ENCODE peak calls at places on chromosome X, in seven cellular contexts. Q is breast epithelium; B is foreskin fibroblast; K is GM03348; H is left colon; C is activated CD8-positive, alpha-beta T cell treated with anti-CD3 and anti-CD28 coated beads for 36 hours; I is NCI-H2029 treated with DMSO at 0.1 percent for 48 hours. O is an unnamed sample.

GRCh38 chrX:33194876-33195433 is 16.4 kb downstream of the DMD start:
- DNase-seq in Q (no peak), B (no peak), I (no peak), C (no peak), H (no peak), K (no peak), O (no peak)

GRCh38 chrX:57286507-57287251 is at the start of gene FAAH2:
- DNase-seq in H (peak; percentile 81), C (peak; percentile 56), K (no peak), Q (peak; percentile 57), B (no peak), I (peak; percentile 68), O (peak; percentile 80)

GRCh38 chrX:154661200-154661599 is 7.8 kb upstream of the CTAG2 start:
- DNase-seq in H (no peak), Q (no peak), C (no peak), B (no peak), I (no peak), K (no peak), O (no peak)

GRCh38 chrX:1531106-1531890 is 5.7 kb downstream of the P2RY8 start:
- DNase-seq in H (no peak), B (no peak), I (no peak), K (no peak), C (peak; percentile 69), Q (no peak), O (peak; percentile 80)

GRCh38 chrX:153443476-153444332 is 2.2 kb downstream of the TREX2 start:
- DNase-seq in C (no peak), K (peak; percentile 15), B (no peak), H (no peak), Q (no peak), I (no peak), O (no peak)

GRCh38 chrX:12210921-12211320 is 72.6 kb downstream of the FRMPD4 start:
- DNase-seq in B (peak; percentile 21), Q (no peak), I (no peak), C (no peak), K (peak; percentile 6), H (no peak), O (no peak)

GRCh38 chrX:107454302-107454701 is 4.8 kb downstream of the FRMPD3 start:
- DNase-seq in H (no peak), I (no peak), B (no peak), K (no peak), Q (no peak), C (peak; percentile 58), O (peak; percentile 58)

GRCh38 chrX:54808109-54808604 is 612 bp downstream of the MAGED2 start:
- DNase-seq in H (peak; percentile 71), I (no peak), Q (no peak), B (no peak), C (peak; percentile 55), K (peak; percentile 75), O (no peak)

GRCh38 chrX:24148535-24149345 is 789 bp upstream of the ZFX start:
- DNase-seq in C (peak; percentile 33), H (no peak), Q (no peak), I (no peak), B (no peak), K (peak; percentile 39), O (peak; percentile 28)

GRCh38 chrX:39253551-39253950 is 452.3 kb downstream of the MID1IP1 start:
- DNase-seq in I (no peak), B (no peak), C (no peak), Q (no peak), H (no peak), K (no peak), O (peak; percentile 16)

GRCh38 chrX:3598696-3599095 is 114.8 kb downstream of the PRKX start:
- DNase-seq in I (no peak), B (no peak), C (no peak), Q (no peak), K (no peak), H (no peak), O (no peak)

GRCh38 chrX:118536687-118537461 is 41.3 kb downstream of the DOCK11 start:
- DNase-seq in I (no peak), K (no peak), Q (no peak), B (no peak), C (peak; percentile 64), H (no peak), O (peak; percentile 64)

GRCh38 chrX:7552758-7553157 is 290.2 kb upstream of the VCX start:
- DNase-seq in H (no peak), B (no peak), I (no peak), Q (no peak), C (no peak), K (peak; percentile 3), O (no peak)

GRCh38 chrX:46260502-46260901 is 284.7 kb downstream of the ZNF674 start:
- DNase-seq in I (no peak), K (no peak), H (no peak), B (no peak), C (no peak), Q (no peak), O (no peak)

GRCh38 chrX:140948827-140949226 is 53.6 kb upstream of the SPANXB1 start:
- DNase-seq in K (no peak), Q (no peak), C (no peak), H (no peak), I (no peak), B (no peak), O (no peak)

GRCh38 chrX:38798956-38799355 is 2.3 kb upstream of the MID1IP1 start:
- DNase-seq in B (peak; percentile 66), Q (no peak), C (no peak), I (no peak), H (no peak), K (peak; percentile 11), O (no peak)

GRCh38 chrX:9267415-9267814 is 197.4 kb upstream of the TBL1X start:
- DNase-seq in Q (no peak), H (no peak), I (no peak), C (no peak), B (no peak), K (no peak), O (no peak)

GRCh38 chrX:2559124-2559523 is 58.3 kb upstream of the DHRSX start:
- DNase-seq in Q (no peak), I (no peak), B (peak; percentile 10), C (no peak), H (no peak), K (peak; percentile 54), O (no peak)

GRCh38 chrX:378443-378842 is 8.3 kb downstream of the PPP2R3B start:
- DNase-seq in K (no peak), Q (no peak), C (peak; percentile 51), I (no peak), H (no peak), B (no peak), O (peak; percentile 39)

GRCh38 chrX:150256297-150256650 is 106.8 kb upstream of the MAMLD1 start:
- DNase-seq in C (peak; percentile 30), Q (no peak), K (no peak), B (no peak), H (no peak), I (no peak), O (peak; percentile 12)

GRCh38 chrX:45320191-45320590 is 119.5 kb upstream of the DIPK2B start:
- DNase-seq in K (no peak), I (no peak), C (no peak), B (no peak), H (no peak), Q (no peak), O (no peak)

O was measured in activated CD4-positive, alpha-beta memory T cell treated with anti-CD3 and anti-CD28 coated beads for 36 hours.